ENCODE peak calls at places on chromosomes 5 and 9, in seven cellular contexts. Y is right cardiac atrium, Q is GM12865, J is HFF-Myc, E is ovary, A is aorta, N is WERI-Rb-1. I is an unnamed sample.

GRCh38 chr9:38619556-38620447 is 594 bp downstream of the ANKRD18A start:
- DNase-seq in Y (peak), Q (no peak), J (no peak), E (no peak), A (no peak), N (peak), I (no peak)

GRCh38 chr5:123094919-123095693 is 6.1 kb downstream of the PRDM6 start:
- DNase-seq in Y (peak), Q (no peak), J (no peak), E (no peak), A (peak), N (no peak), I (no peak)

GRCh38 chr5:54986269-54986654 is 869 bp upstream of the ESM1 start:
- DNase-seq in Y (no peak), Q (no peak), J (no peak), E (no peak), A (no peak), N (no peak), I (no peak)

GRCh38 chr5:171269717-171270116 is 39.3 kb upstream of the TLX3 start:
- DNase-seq in Y (no peak), Q (no peak), J (no peak), E (no peak), A (no peak), N (no peak), I (no peak)

GRCh38 chr9:93468763-93469456 is 15.5 kb upstream of the FAM120AOS start:
- DNase-seq in Y (no peak), Q (no peak), J (no peak), E (no peak), A (no peak), N (peak), I (no peak)

GRCh38 chr9:80691229-80691628 is 998.1 kb downstream of the TLE1 start:
- DNase-seq in Y (peak), Q (no peak), J (no peak), E (no peak), A (no peak), N (no peak), I (no peak)

GRCh38 chr5:170848033-170848432 is 13.8 kb upstream of the RANBP17 start:
- DNase-seq in Y (no peak), Q (no peak), J (no peak), E (no peak), A (no peak), N (no peak), I (no peak)

GRCh38 chr9:98520221-98520920 is 188.4 kb downstream of the GABBR2 start:
- DNase-seq in Y (no peak), Q (no peak), J (no peak), E (no peak), A (no peak), N (no peak), I (no peak)

GRCh38 chr5:80181618-80182211 is 74.1 kb downstream of the SERINC5 start:
- DNase-seq in Y (no peak), Q (no peak), J (no peak), E (no peak), A (no peak), N (no peak), I (peak)

GRCh38 chr9:137433916-137434431 is 7.2 kb downstream of the ENTPD8 start:
- DNase-seq in Y (peak), Q (no peak), J (no peak), E (no peak), A (peak), N (no peak), I (no peak)

GRCh38 chr5:149212203-149212951 is 59.3 kb upstream of the AFAP1L1 start:
- DNase-seq in Y (no peak), Q (no peak), J (peak), E (no peak), A (no peak), N (no peak), I (peak)

GRCh38 chr9:92424340-92424739 is at the start of gene OMD:
- DNase-seq in Y (no peak), Q (no peak), J (no peak), E (no peak), A (no peak), N (no peak), I (peak)

GRCh38 chr5:26148569-26149107 is 889.7 kb downstream of the CDH9 start:
- DNase-seq in Y (no peak), Q (no peak), J (no peak), E (no peak), A (no peak), N (peak), I (no peak)

GRCh38 chr5:424259-425110 is 18.5 kb upstream of the EXOC3 start:
- DNase-seq in Y (no peak), Q (peak), J (no peak), E (no peak), A (peak), N (no peak), I (no peak)

GRCh38 chr9:69264526-69264925 is 60.5 kb upstream of the ENTREP1 start:
- DNase-seq in Y (no peak), Q (no peak), J (no peak), E (no peak), A (no peak), N (no peak), I (no peak)

GRCh38 chr9:27341545-27342294 is 44.8 kb upstream of the EQTN start:
- DNase-seq in Y (no peak), Q (no peak), J (no peak), E (no peak), A (no peak), N (no peak), I (no peak)

GRCh38 chr9:3887798-3888495 is 362.1 kb upstream of the RFX3 start:
- DNase-seq in Y (no peak), Q (no peak), J (no peak), E (no peak), A (no peak), N (no peak), I (no peak)

GRCh38 chr9:4550777-4551476 is 60.7 kb downstream of the SLC1A1 start:
- DNase-seq in Y (no peak), Q (no peak), J (no peak), E (no peak), A (no peak), N (no peak), I (no peak)

GRCh38 chr5:150781706-150782614 is 3.4 kb downstream of the SMIM3 start:
- DNase-seq in Y (peak), Q (no peak), J (peak), E (peak), A (peak), N (no peak), I (peak)

GRCh38 chr5:110262754-110263153 is 463.7 kb downstream of the TMEM232 start:
- DNase-seq in Y (no peak), Q (no peak), J (no peak), E (no peak), A (no peak), N (no peak), I (no peak)

GRCh38 chr5:37054391-37054790 is 177.8 kb downstream of the NIPBL start:
- DNase-seq in Y (no peak), Q (no peak), J (no peak), E (no peak), A (no peak), N (no peak), I (no peak)

GRCh38 chr5:122880170-122880689 is 34.8 kb downstream of the SNX24 start:
- DNase-seq in Y (no peak), Q (no peak), J (no peak), E (no peak), A (no peak), N (no peak), I (no peak)

GRCh38 chr9:33101104-33101951 is 24.9 kb upstream of the SMU1 start:
- DNase-seq in Y (no peak), Q (no peak), J (no peak), E (no peak), A (no peak), N (no peak), I (no peak)

GRCh38 chr5:172773481-172774469 is 2.8 kb upstream of the DUSP1 start:
- DNase-seq in Y (no peak), Q (peak), J (no peak), E (no peak), A (no peak), N (peak), I (no peak)

GRCh38 chr5:122095158-122095557 is 17.1 kb upstream of the LOX start:
- DNase-seq in Y (no peak), Q (no peak), J (no peak), E (no peak), A (no peak), N (no peak), I (no peak)

GRCh38 chr5:103262422-103262871 is 3.9 kb downstream of the MACIR start:
- DNase-seq in Y (no peak), Q (no peak), J (no peak), E (no peak), A (no peak), N (no peak), I (peak)
- H3K4me3 ChIP-seq in Y (no peak), Q (no peak), J (no peak), E (no peak), A (no peak), N (no peak), I (peak)

GRCh38 chr5:55989860-55990259 is 4.9 kb downstream of the IL6ST start:
- DNase-seq in Y (no peak), Q (no peak), J (no peak), E (no peak), A (no peak), N (no peak), I (no peak)
- H3K4me3 ChIP-seq in Y (peak), Q (no peak), J (no peak), E (no peak), A (no peak), N (no peak), I (no peak)

GRCh38 chr5:154677921-154678320 is 77.3 kb upstream of the LARP1 start:
- DNase-seq in Y (no peak), Q (no peak), J (no peak), E (no peak), A (no peak), N (no peak), I (no peak)

GRCh38 chr5:154679501-154679900 is 75.7 kb upstream of the LARP1 start:
- DNase-seq in Y (no peak), Q (no peak), J (no peak), E (no peak), A (no peak), N (no peak), I (no peak)

GRCh38 chr5:154686490-154686889 is 68.7 kb upstream of the LARP1 start:
- DNase-seq in Y (no peak), Q (no peak), J (no peak), E (no peak), A (no peak), N (no peak), I (no peak)

DNA sequence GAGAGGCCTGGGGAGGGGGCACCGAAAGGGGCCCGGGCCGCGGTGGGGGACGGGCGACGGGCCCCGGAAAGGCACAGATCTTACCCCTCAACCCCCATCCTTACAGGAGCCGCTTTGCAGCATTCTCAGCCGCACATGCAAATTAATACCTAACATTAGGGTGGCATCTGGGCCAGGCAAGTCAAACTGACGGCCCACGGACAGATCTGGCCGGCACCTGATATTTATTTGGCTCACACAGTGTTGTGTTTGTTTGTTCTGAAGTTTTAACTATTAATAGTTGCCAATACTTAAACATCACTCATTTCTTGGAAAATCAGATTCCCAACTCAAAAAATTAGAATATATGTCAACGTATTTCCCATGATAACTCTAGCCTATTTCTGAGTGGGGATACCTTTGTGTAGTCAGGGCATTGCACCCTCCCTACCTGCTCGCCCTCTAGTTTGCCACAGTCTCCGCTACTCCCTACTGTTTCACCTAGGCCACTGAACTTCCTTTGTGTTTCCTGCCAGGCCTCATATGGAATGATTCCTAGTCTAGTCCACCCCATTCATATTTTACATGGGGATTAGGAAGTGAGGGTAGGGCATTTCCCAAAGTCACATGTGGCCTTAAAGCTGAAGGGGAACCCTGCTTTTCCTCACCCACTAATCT is 71.9 kb upstream of the LARP1 start:
- DNase-seq in Y (no peak), Q (no peak), J (no peak), E (no peak), A (no peak), N (no peak), I (no peak)
- H3K4me3 ChIP-seq in Y (peak), Q (peak), J (peak), E (peak), A (no peak), N (peak), I (peak)

GRCh38 chr9:94643176-94643575 is 3.9 kb upstream of the FBP1 start:
- DNase-seq in Y (no peak), Q (no peak), J (no peak), E (no peak), A (peak), N (no peak), I (no peak)

GRCh38 chr9:94642526-94642925 is 3.2 kb upstream of the FBP1 start:
- DNase-seq in Y (no peak), Q (no peak), J (no peak), E (no peak), A (peak), N (no peak), I (no peak)

GRCh38 chr9:94639996-94640376 is 668 bp upstream of the FBP1 start:
- DNase-seq in Y (no peak), Q (no peak), J (no peak), E (no peak), A (peak), N (no peak), I (no peak)

GRCh38 chr9:94639045-94639995 is at the start of gene FBP1:
- DNase-seq in Y (peak), Q (peak), J (no peak), E (no peak), A (peak), N (no peak), I (no peak)

GRCh38 chr9:94638335-94639044 is 828 bp downstream of the FBP1 start:
- DNase-seq in Y (no peak), Q (no peak), J (no peak), E (no peak), A (peak), N (no peak), I (no peak)
- H3K4me3 ChIP-seq in Y (no peak), Q (no peak), J (no peak), E (peak), A (peak), N (no peak), I (no peak)

GRCh38 chr9:105206821-105207699 is 37.4 kb upstream of the SLC44A1 start:
- DNase-seq in Y (no peak), Q (no peak), J (no peak), E (no peak), A (no peak), N (no peak), I (no peak)
- H3K4me3 ChIP-seq in Y (no peak), Q (no peak), J (no peak), E (no peak), A (no peak), N (no peak), I (no peak)

GRCh38 chr5:140734354-140734753 is 34.1 kb downstream of the ZMAT2 start:
- DNase-seq in Y (no peak), Q (no peak), J (no peak), E (no peak), A (no peak), N (peak), I (no peak)
- H3K4me3 ChIP-seq in Y (no peak), Q (no peak), J (no peak), E (no peak), A (no peak), N (no peak), I (no peak)

DNA sequence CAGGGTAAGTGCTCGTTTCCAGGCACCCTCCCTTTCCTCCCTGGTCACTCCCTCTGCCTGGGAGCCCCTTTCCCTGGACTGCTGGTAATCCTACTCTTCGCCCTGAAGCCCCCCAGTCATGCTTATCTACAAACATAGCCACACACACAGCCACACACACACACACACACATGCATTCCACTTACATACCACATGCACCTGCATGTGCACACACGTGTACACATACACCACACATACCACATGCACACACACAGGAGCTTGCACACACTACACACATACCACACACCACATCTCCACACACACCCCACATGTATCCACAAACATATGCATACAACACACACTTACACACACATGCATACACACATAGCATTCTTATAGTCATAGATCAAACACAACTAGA is 358.5 kb downstream of the GADD45G start:
- DNase-seq in Y (no peak), Q (no peak), J (no peak), E (no peak), A (no peak), N (no peak), I (no peak)
- H3K4me3 ChIP-seq in Y (no peak), Q (no peak), J (no peak), E (no peak), A (no peak), N (no peak), I (no peak)

GRCh38 chr9:74511333-74511732 is 14.2 kb downstream of the RORB start:
- DNase-seq in Y (no peak), Q (no peak), J (no peak), E (no peak), A (no peak), N (no peak), I (no peak)

GRCh38 chr9:74513221-74513620 is 16.1 kb downstream of the RORB start:
- DNase-seq in Y (no peak), Q (no peak), J (no peak), E (no peak), A (no peak), N (no peak), I (no peak)

GRCh38 chr9:74517188-74517587 is 20.1 kb downstream of the RORB start:
- DNase-seq in Y (no peak), Q (no peak), J (no peak), E (no peak), A (no peak), N (no peak), I (no peak)

DNA sequence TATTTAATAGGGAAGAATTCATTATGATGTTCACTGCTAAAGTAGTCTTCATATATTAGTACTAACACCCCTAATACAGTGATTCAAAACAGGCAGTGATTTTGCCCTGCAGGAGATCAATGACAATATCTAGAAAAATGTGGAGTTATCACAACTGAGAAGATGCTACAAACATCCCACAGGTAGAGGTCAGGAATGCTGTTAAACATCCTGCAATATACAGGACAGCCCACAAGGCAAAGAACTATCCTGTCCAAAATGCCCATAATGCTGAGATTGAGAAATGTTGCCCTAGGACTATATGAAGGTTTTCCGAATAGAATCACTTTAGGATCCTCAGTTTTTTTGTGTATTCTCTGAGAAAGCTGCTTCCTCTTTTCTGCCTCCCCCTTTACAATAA is 15.3 kb downstream of the RORB start:
- DNase-seq in Y (no peak), Q (no peak), J (no peak), E (no peak), A (no peak), N (no peak), I (no peak)
- H3K4me3 ChIP-seq in Y (no peak), Q (no peak), J (no peak), E (no peak), A (no peak), N (no peak), I (no peak)

GRCh38 chr9:121778252-121779225 is 127.1 kb downstream of the DAB2IP start:
- DNase-seq in Y (no peak), Q (no peak), J (no peak), E (no peak), A (no peak), N (no peak), I (no peak)
- H3K4me3 ChIP-seq in Y (no peak), Q (no peak), J (no peak), E (no peak), A (no peak), N (no peak), I (no peak)

GRCh38 chr5:115542076-115542475 is 2.5 kb downstream of the FEM1C start:
- DNase-seq in Y (no peak), Q (no peak), J (no peak), E (no peak), A (no peak), N (no peak), I (no peak)

GRCh38 chr5:115543365-115543700 is 1.2 kb downstream of the FEM1C start:
- DNase-seq in Y (no peak), Q (peak), J (no peak), E (no peak), A (no peak), N (no peak), I (no peak)

GRCh38 chr5:115543931-115544370 is 624 bp downstream of the FEM1C start:
- DNase-seq in Y (peak), Q (peak), J (no peak), E (peak), A (no peak), N (peak), I (peak)

GRCh38 chr5:115542651-115543364 is 1.8 kb downstream of the FEM1C start:
- DNase-seq in Y (no peak), Q (peak), J (no peak), E (peak), A (no peak), N (no peak), I (no peak)

DNA sequence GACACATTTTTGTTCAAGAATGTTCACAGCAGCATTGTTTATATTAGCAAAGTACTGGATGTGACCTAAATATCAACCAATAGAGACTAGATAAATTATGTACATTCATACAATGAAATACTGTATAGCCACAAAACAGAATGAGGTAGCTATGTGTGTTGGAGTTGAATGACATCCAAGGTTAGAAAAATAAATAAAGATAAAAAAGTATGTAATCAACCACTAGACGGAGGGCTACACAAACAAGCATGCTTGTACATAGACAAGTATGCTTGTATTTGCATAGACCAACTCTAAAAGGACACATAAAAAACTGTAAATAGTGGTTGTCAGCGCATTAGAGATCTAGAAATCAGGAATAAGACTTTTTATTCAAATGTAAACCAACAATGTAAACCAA is 3.0 kb downstream of the FEM1C start:
- DNase-seq in Y (no peak), Q (no peak), J (no peak), E (no peak), A (no peak), N (no peak), I (no peak)
- H3K4me3 ChIP-seq in Y (peak), Q (peak), J (peak), E (peak), A (peak), N (peak), I (peak)

I was measured in astrocyte of the cerebellum.